ENCODE peak calls at places on chromosome 1, in six cellular contexts. One of them, this sample, is unnamed.

GRCh38 chr1:218938259-218938658 is 235.4 kb upstream of the LYPLAL1 start:
- DNase-seq in neural progenitor cell: no peak
- DNase-seq in ACHN: no peak
- DNase-seq in HL-60: no peak
- DNase-seq in kidney tubule cell: peak; percentile 3
- DNase-seq in stimulated activated CD8-positive, alpha-beta memory T cell treated with anti-CD3 and anti-CD28 coated beads, Interleukin-7, amount 100 ng/mL, for 1 hour: no peak
- DNase-seq in this sample: no peak

GRCh38 chr1:30476911-30477459 is 246.4 kb downstream of the MATN1 start:
- DNase-seq in neural progenitor cell: no peak
- DNase-seq in ACHN: no peak
- DNase-seq in HL-60: no peak
- DNase-seq in kidney tubule cell: no peak
- DNase-seq in stimulated activated CD8-positive, alpha-beta memory T cell treated with anti-CD3 and anti-CD28 coated beads, Interleukin-7, amount 100 ng/mL, for 1 hour: no peak
- DNase-seq in this sample: no peak

GRCh38 chr1:205933672-205934618 is 9.3 kb downstream of the SLC26A9 start:
- DNase-seq in neural progenitor cell: peak; percentile 37
- DNase-seq in ACHN: no peak
- DNase-seq in HL-60: no peak
- DNase-seq in kidney tubule cell: peak; percentile 83
- DNase-seq in stimulated activated CD8-positive, alpha-beta memory T cell treated with anti-CD3 and anti-CD28 coated beads, Interleukin-7, amount 100 ng/mL, for 1 hour: no peak
- DNase-seq in this sample: no peak

GRCh38 chr1:218345673-218346390 is 696 bp downstream of the TGFB2 start:
- DNase-seq in neural progenitor cell: peak; percentile 80
- DNase-seq in ACHN: peak; percentile 71
- DNase-seq in HL-60: peak; percentile 44
- DNase-seq in kidney tubule cell: peak; percentile 74
- DNase-seq in stimulated activated CD8-positive, alpha-beta memory T cell treated with anti-CD3 and anti-CD28 coated beads, Interleukin-7, amount 100 ng/mL, for 1 hour: no peak
- DNase-seq in this sample: peak; percentile 71

GRCh38 chr1:25676488-25676887 is 59.9 kb downstream of the MAN1C1 start:
- DNase-seq in neural progenitor cell: no peak
- DNase-seq in ACHN: no peak
- DNase-seq in HL-60: no peak
- DNase-seq in kidney tubule cell: peak; percentile 49
- DNase-seq in stimulated activated CD8-positive, alpha-beta memory T cell treated with anti-CD3 and anti-CD28 coated beads, Interleukin-7, amount 100 ng/mL, for 1 hour: no peak
- DNase-seq in this sample: peak; percentile 63

GRCh38 chr1:28909198-28909597 is 5.2 kb upstream of the EPB41 start:
- DNase-seq in neural progenitor cell: no peak
- DNase-seq in ACHN: no peak
- DNase-seq in HL-60: no peak
- DNase-seq in kidney tubule cell: no peak
- DNase-seq in stimulated activated CD8-positive, alpha-beta memory T cell treated with anti-CD3 and anti-CD28 coated beads, Interleukin-7, amount 100 ng/mL, for 1 hour: no peak
- DNase-seq in this sample: no peak

GRCh38 chr1:22952694-22953391 is 19.8 kb downstream of the LACTBL1 start:
- DNase-seq in neural progenitor cell: no peak
- DNase-seq in ACHN: no peak
- DNase-seq in HL-60: no peak
- DNase-seq in kidney tubule cell: no peak
- DNase-seq in stimulated activated CD8-positive, alpha-beta memory T cell treated with anti-CD3 and anti-CD28 coated beads, Interleukin-7, amount 100 ng/mL, for 1 hour: no peak
- DNase-seq in this sample: no peak

GRCh38 chr1:89907669-89908293 is 86.9 kb downstream of the LRRC8D start:
- DNase-seq in neural progenitor cell: no peak
- DNase-seq in ACHN: peak; percentile 49
- DNase-seq in HL-60: no peak
- DNase-seq in kidney tubule cell: peak; percentile 68
- DNase-seq in stimulated activated CD8-positive, alpha-beta memory T cell treated with anti-CD3 and anti-CD28 coated beads, Interleukin-7, amount 100 ng/mL, for 1 hour: no peak
- DNase-seq in this sample: no peak